ENCODE peak calls at places on chromosomes 12 and 14, in six cellular contexts. U is GM12878, M is suprapubic skin, T is sigmoid colon, D is endothelial cell of umbilical vein, O is breast epithelium. R is an unnamed sample. For H3K4me1 and H3K9me3, the result is how much of the 10 kb centered on the place peaks cover.

GRCh38 chr14:50344116-50344775 is 32.1 kb downstream of the DMAC2L start:
- DNase-seq in M (no peak), U (peak), D (no peak), T (no peak), O (no peak), R (no peak)

GRCh38 chr12:131218291-131219172 is 264.8 kb downstream of the ADGRD1 start:
- DNase-seq in M (no peak), T (no peak), O (no peak), U (no peak), D (no peak), R (peak)

GRCh38 chr12:124405151-124405550 is 110.3 kb downstream of the RFLNA start:
- DNase-seq in M (no peak), D (no peak), U (no peak), T (no peak), O (no peak), R (no peak)

GRCh38 chr12:6554168-6554989 is 1.5 kb downstream of the IFFO1 start:
- DNase-seq in O (no peak), D (peak), T (peak), M (no peak), U (no peak), R (peak)

GRCh38 chr14:26199096-26199495 is 398.7 kb downstream of the NOVA1 start:
- DNase-seq in U (no peak), T (no peak), O (no peak), M (no peak), D (no peak), R (no peak)

GRCh38 chr12:113506867-113507266 is 35.2 kb upstream of the LHX5 start:
- DNase-seq in T (no peak), D (no peak), U (no peak), M (no peak), O (no peak), R (no peak)

GRCh38 chr14:39265032-39265431 is 31.3 kb downstream of the MIA2 start:
- DNase-seq in O (no peak), M (no peak), T (no peak), U (no peak), D (no peak), R (no peak)

GRCh38 chr12:47152095-47152494 is 72.3 kb upstream of the AMIGO2 start:
- DNase-seq in D (no peak), U (no peak), M (no peak), O (no peak), T (no peak), R (no peak)

GRCh38 chr12:99386907-99387306 is 260.6 kb upstream of the GARIN6 start:
- DNase-seq in T (no peak), D (no peak), M (no peak), O (no peak), U (no peak), R (no peak)

GRCh38 chr14:32978691-32979255 is 40.1 kb downstream of the NPAS3 start:
- DNase-seq in U (no peak), M (no peak), D (no peak), T (no peak), O (no peak), R (no peak)

GRCh38 chr12:32098112-32098511 is 8.5 kb upstream of the BICD1 start:
- DNase-seq in U (no peak), O (no peak), M (no peak), D (peak), T (no peak), R (no peak)

GRCh38 chr14:79404874-79405273 is 806.4 kb downstream of the DIO2 start:
- DNase-seq in D (no peak), M (no peak), T (no peak), U (no peak), O (no peak), R (no peak)

GRCh38 chr12:2372735-2373134 is 319.9 kb downstream of the CACNA1C start:
- DNase-seq in M (no peak), O (no peak), T (peak), D (no peak), U (no peak), R (no peak)

GRCh38 chr12:32265461-32265860 is 133.9 kb upstream of the FGD4 start:
- DNase-seq in U (no peak), T (no peak), M (no peak), D (no peak), O (no peak), R (no peak)

GRCh38 chr12:76029982-76030377 is 1.6 kb downstream of the PHLDA1 start:
- DNase-seq in O (no peak), M (no peak), U (no peak), D (peak), T (no peak), R (no peak)

GRCh38 chr12:114954626-114955025 is 270.7 kb upstream of the TBX3 start:
- DNase-seq in T (no peak), U (no peak), M (no peak), O (no peak), D (no peak), R (no peak)

GRCh38 chr14:68394719-68395117 is 398.1 kb downstream of the ZFP36L1 start:
- DNase-seq in U (no peak), O (no peak), D (no peak), M (no peak), T (peak), R (peak)

GRCh38 chr12:91185437-91185836 is 2.8 kb upstream of the DCN start:
- DNase-seq in T (no peak), U (no peak), M (no peak), O (no peak), D (no peak), R (no peak)

GRCh38 chr12:58607805-58608204 is 312.5 kb downstream of the LRIG3 start:
- DNase-seq in M (no peak), T (no peak), D (no peak), O (no peak), U (no peak), R (no peak)

GRCh38 chr12:25549120-25549519 is 4.0 kb downstream of the LMNTD1 start:
- DNase-seq in D (no peak), U (no peak), M (no peak), O (no peak), T (no peak), R (no peak)

GRCh38 chr12:93908846-93909592 is 231.8 kb downstream of the CRADD start:
- DNase-seq in O (no peak), D (no peak), U (no peak), T (no peak), M (no peak), R (no peak)

GRCh38 chr14:76011959-76012802 is 26.6 kb downstream of the IFT43 start:
- DNase-seq in M (no peak), O (no peak), D (no peak), U (no peak), T (peak), R (no peak)

GRCh38 chr14:69358966-69359365 is 39.1 kb downstream of the ERH start:
- DNase-seq in O (no peak), T (no peak), U (no peak), M (no peak), D (no peak), R (no peak)

GRCh38 chr12:84727964-84728363 is 184.6 kb downstream of the SLC6A15 start:
- DNase-seq in M (no peak), O (no peak), D (no peak), T (no peak), U (no peak), R (no peak)

GRCh38 chr14:93036652-93037341 is 78.9 kb downstream of the ITPK1 start:
- DNase-seq in D (peak), M (no peak), O (no peak), T (peak), U (no peak), R (peak)

GRCh38 chr14:22159049-22159448 is 430.0 kb downstream of the DAD1 start:
- DNase-seq in M (no peak), T (no peak), O (no peak), U (no peak), D (no peak), R (no peak)

GRCh38 chr12:91958816-91959215 is 186.8 kb downstream of the BTG1 start:
- DNase-seq in U (no peak), T (no peak), D (no peak), M (no peak), O (no peak), R (no peak)

GRCh38 chr12:5554711-5555110 is 122.8 kb downstream of the NTF3 start:
- DNase-seq in U (no peak), T (no peak), O (no peak), D (no peak), M (no peak), R (no peak)

GRCh38 chr14:71244341-71244740 is 337.1 kb downstream of the PCNX1 start:
- DNase-seq in D (no peak), O (no peak), T (no peak), M (no peak), U (no peak), R (no peak)
- H3K4me1 ChIP-seq in D (under half), O (under half), T (under half), M (under half), U (under half), R (under half)

GRCh38 chr14:20247651-20248246 is 8.7 kb downstream of the OR11H4 start:
- DNase-seq in U (no peak), O (no peak), M (no peak), T (no peak), D (no peak), R (no peak)
- H3K9me3 ChIP-seq in U (under half), O (under half), M (under half), T (under half), D (under half), R (under half)

DNA sequence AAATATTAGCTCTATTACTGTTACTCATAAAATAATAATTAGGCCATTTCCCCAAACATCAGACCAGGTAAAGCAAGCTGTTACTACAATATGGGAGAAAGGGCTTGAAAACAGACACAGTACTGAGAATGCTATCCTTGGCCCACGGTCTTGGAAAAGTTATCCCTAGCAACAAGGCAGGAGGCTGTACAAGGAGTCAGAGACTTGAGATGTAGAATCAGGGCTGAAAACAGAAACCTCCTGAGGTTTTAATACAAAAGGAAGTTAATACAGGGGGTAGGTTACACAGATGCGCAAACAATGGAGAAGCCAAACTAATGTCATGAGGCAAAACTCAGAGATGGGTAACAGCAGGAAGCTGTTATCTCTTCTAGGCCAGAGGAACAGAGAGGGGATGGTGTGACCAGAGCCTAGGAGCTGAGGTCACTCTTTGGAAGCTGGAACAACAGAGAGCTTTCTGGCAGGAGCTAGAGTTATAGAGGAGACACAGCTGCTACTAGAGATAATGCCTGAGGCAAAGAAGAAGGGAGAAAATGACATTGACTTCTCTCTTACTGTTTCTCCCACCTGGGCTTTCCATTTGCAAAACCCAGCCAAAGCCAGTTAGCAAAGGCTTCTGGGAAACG is 248.8 kb downstream of the SUDS3 start:
- DNase-seq in T (peak), D (no peak), O (no peak), U (no peak), M (no peak), R (no peak)
- TF ChIP-seq POLR2AphosphoS5 in T (peak), D (no peak), O (no peak), U (no peak), M (no peak), R (no peak)

GRCh38 chr14:77105118-77105517 is 7.1 kb downstream of the CIPC start:
- DNase-seq in U (no peak), M (no peak), D (no peak), O (no peak), T (no peak), R (no peak)

GRCh38 chr14:77105554-77105953 is 7.5 kb downstream of the CIPC start:
- DNase-seq in T (no peak), M (no peak), U (no peak), D (no peak), O (no peak), R (no peak)

GRCh38 chr14:77103475-77103874 is 5.4 kb downstream of the CIPC start:
- DNase-seq in O (no peak), T (no peak), D (no peak), U (no peak), M (no peak), R (no peak)

GRCh38 chr14:77103954-77104353 is 5.9 kb downstream of the CIPC start:
- DNase-seq in D (no peak), T (no peak), M (no peak), U (no peak), O (no peak), R (no peak)

GRCh38 chr14:77104393-77104792 is 6.3 kb downstream of the CIPC start:
- DNase-seq in D (no peak), O (no peak), U (no peak), M (no peak), T (no peak), R (no peak)
- H3K4me1 ChIP-seq in D (under half), O (under half), U (under half), M (half or more), T (half or more), R (under half)

DNA sequence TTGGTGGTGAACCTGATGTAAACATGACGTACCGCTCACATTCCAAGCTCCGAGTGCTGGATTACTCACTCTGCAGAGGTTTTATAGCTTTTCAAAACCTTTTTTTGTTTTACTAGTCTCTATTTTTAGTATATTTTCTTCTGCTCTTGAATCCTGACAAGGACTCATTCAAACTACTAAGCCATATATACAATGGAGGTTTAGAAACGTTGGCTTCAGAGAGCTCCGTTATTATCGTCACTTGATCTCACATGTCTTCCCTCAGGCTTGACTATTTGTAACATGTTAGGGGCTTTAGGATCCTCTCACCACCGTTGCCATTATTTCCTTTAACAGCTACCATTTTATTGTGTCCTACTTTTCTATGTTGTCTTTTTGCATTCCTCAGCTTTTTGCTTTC is 1321.5 kb upstream of the FLRT2 start:
- DNase-seq in O (no peak), D (no peak), U (no peak), M (no peak), T (no peak), R (no peak)
- H3K9me3 ChIP-seq in O (under half), D (under half), U (under half), M (under half), T (under half), R (under half)

GRCh38 chr12:121239335-121239678 is 29.4 kb downstream of the P2RX4 start:
- DNase-seq in T (no peak), D (no peak), M (no peak), U (no peak), O (no peak), R (no peak)

GRCh38 chr12:121238604-121239334 is 28.8 kb downstream of the P2RX4 start:
- DNase-seq in M (no peak), U (no peak), O (no peak), D (peak), T (no peak), R (no peak)

GRCh38 chr12:121239704-121240420 is 29.9 kb downstream of the P2RX4 start:
- DNase-seq in U (no peak), M (no peak), D (no peak), O (no peak), T (no peak), R (no peak)

GRCh38 chr12:121241203-121241970 is 31.5 kb downstream of the P2RX4 start:
- DNase-seq in D (no peak), O (no peak), M (no peak), U (no peak), T (no peak), R (no peak)

DNA sequence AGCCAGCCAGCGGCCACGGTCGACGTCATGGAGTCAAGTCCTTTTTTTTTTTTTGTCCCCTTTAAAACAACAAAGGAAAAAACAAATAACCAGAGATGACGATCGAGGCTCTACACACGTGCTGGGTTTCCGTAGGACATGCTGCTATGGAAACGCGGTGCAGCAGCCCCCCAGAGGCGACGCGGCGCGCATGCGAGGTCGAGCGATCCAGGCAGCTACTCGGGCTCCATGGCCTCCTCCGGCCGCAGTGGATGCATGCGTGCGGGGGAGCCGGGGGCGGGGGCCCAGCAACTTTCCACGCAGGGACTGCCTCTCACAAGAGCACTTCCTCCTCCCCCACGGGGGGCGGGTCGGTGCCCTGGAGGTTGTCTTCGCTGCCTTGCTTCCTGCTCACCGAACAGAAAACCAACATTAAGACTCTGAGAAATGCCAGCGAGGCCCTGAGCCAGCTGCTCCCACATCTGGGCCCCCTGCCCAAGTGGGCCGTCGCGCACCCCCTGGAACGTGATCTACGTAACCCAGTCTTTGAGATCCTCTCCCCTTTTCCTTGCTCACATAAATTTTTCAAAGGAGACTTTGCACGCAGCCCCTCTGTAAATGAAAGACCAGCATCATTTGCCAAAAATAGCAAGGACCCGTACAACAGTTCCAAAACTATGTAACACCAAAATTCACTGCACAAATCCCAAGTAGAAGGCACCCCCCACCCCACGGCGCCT is 30.7 kb downstream of the P2RX4 start:
- DNase-seq in U (no peak), O (peak), M (peak), T (peak), D (no peak), R (peak)
- TF ChIP-seq POLR2AphosphoS5 in U (no peak), O (no peak), M (peak), T (peak), D (no peak), R (peak)

DNA sequence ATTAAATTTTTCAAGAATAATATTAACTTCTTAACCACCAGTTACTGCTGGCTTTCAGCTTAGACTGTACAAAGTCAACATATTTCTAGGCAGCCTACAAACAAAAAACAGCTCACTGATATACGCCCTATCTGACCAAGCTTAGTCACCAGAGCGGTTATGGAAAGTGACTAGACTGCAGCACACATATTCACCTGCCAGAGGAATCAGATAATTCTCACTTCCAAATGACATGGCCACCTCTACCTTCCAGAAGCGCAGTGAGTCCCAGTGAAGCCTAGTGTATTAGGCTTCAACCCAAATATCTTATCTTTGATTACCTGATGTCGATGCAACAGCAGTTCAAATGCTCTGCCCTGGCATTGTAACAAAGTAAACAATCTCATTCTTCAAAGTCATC is 8.5 kb downstream of the STXBP6 start:
- DNase-seq in T (no peak), U (no peak), O (no peak), M (no peak), D (no peak), R (no peak)
- H3K4me1 ChIP-seq in T (under half), U (under half), O (under half), M (under half), D (under half), R (under half)

GRCh38 chr14:64707661-64708060 is 3.4 kb downstream of the PLEKHG3 start:
- DNase-seq in U (no peak), O (no peak), M (peak), D (no peak), T (peak), R (no peak)

GRCh38 chr14:64708148-64709004 is 4.2 kb downstream of the PLEKHG3 start:
- DNase-seq in O (no peak), U (no peak), T (peak), D (no peak), M (peak), R (peak)

GRCh38 chr14:64706552-64707193 is 2.4 kb downstream of the PLEKHG3 start:
- DNase-seq in O (no peak), T (peak), U (no peak), D (no peak), M (peak), R (peak)

GRCh38 chr14:64711039-64711438 is 6.8 kb downstream of the PLEKHG3 start:
- DNase-seq in D (no peak), O (no peak), M (no peak), T (peak), U (no peak), R (no peak)

DNA sequence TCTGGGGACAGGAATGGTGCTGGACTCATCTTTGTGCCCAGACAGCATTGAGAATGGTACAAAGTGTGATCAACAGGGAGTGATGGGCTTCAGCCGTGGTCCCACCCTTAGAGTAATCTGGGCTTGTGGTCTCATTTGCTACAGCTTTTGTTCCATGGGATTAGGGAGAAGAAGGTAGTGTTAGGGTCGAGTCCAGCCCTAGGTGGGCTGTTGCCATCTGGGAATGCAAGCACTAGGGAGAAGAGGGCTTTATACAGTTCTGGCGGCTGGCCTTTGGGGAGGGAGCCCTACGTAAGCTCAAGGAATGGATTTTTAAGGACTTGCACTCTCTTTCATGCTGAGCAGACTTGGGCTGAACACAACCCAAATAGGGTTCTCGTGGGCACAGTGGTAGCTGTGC is 4.9 kb downstream of the PLEKHG3 start:
- DNase-seq in M (peak), T (peak), U (no peak), O (no peak), D (no peak), R (no peak)
- H3K9me3 ChIP-seq in M (under half), T (under half), U (under half), O (under half), D (under half), R (under half)

GRCh38 chr12:49502590-49502989 is 36.2 kb upstream of the KCNH3 start:
- DNase-seq in M (no peak), O (no peak), T (no peak), U (no peak), D (peak), R (no peak)

GRCh38 chr12:49491823-49492222 is 47.0 kb upstream of the KCNH3 start:
- DNase-seq in O (no peak), M (no peak), T (no peak), D (no peak), U (no peak), R (no peak)

GRCh38 chr12:49501895-49502294 is 36.9 kb upstream of the KCNH3 start:
- DNase-seq in O (no peak), U (no peak), T (no peak), M (no peak), D (no peak), R (no peak)

GRCh38 chr12:49496417-49497360 is 42.1 kb upstream of the KCNH3 start:
- DNase-seq in T (no peak), U (no peak), M (no peak), D (no peak), O (no peak), R (no peak)
- TF ChIP-seq POLR2AphosphoS5 in T (no peak), U (no peak), M (no peak), D (no peak), O (no peak), R (no peak)

R was measured in spleen.